ENCODE peak calls at places on chromosomes 1 and 21, in eight cellular contexts. One of them, this sample, is unnamed.

GRCh38 chr1:156455362-156455761 is 45.2 kb downstream of the MEF2D start:
- DNase-seq in heart right ventricle: no peak
- DNase-seq in fibroblast of mammary gland: no peak
- DNase-seq in GM06990: no peak
- DNase-seq in Panc1: no peak
- DNase-seq in AG09309: no peak
- DNase-seq in MM.1S: no peak
- DNase-seq in PC-3: no peak
- DNase-seq in this sample: no peak

GRCh38 chr21:19402870-19403269 is 999.3 kb upstream of the TMPRSS15 start:
- DNase-seq in heart right ventricle: no peak
- DNase-seq in fibroblast of mammary gland: no peak
- DNase-seq in GM06990: no peak
- DNase-seq in Panc1: no peak
- DNase-seq in AG09309: no peak
- DNase-seq in MM.1S: no peak
- DNase-seq in PC-3: no peak
- DNase-seq in this sample: no peak

GRCh38 chr1:112318263-112318662 is 77.8 kb upstream of the CTTNBP2NL start:
- DNase-seq in heart right ventricle: no peak
- DNase-seq in fibroblast of mammary gland: no peak
- DNase-seq in GM06990: no peak
- DNase-seq in Panc1: no peak
- DNase-seq in AG09309: no peak
- DNase-seq in MM.1S: no peak
- DNase-seq in PC-3: no peak
- DNase-seq in this sample: no peak

GRCh38 chr1:75992312-75992711 is 60.1 kb upstream of the ASB17 start:
- DNase-seq in heart right ventricle: no peak
- DNase-seq in fibroblast of mammary gland: peak; percentile 18
- DNase-seq in GM06990: no peak
- DNase-seq in Panc1: no peak
- DNase-seq in AG09309: no peak
- DNase-seq in MM.1S: no peak
- DNase-seq in PC-3: no peak
- DNase-seq in this sample: no peak

GRCh38 chr21:29424728-29425127 is 126.0 kb downstream of the BACH1 start:
- DNase-seq in heart right ventricle: no peak
- DNase-seq in fibroblast of mammary gland: no peak
- DNase-seq in GM06990: no peak
- DNase-seq in Panc1: no peak
- DNase-seq in AG09309: no peak
- DNase-seq in MM.1S: no peak
- DNase-seq in PC-3: no peak
- DNase-seq in this sample: no peak

GRCh38 chr1:27137022-27137542 is 17.8 kb downstream of the SLC9A1 start:
- DNase-seq in heart right ventricle: peak; percentile 52
- DNase-seq in fibroblast of mammary gland: no peak
- DNase-seq in GM06990: peak; percentile 70
- DNase-seq in Panc1: no peak
- DNase-seq in AG09309: no peak
- DNase-seq in MM.1S: peak; percentile 58
- DNase-seq in PC-3: no peak
- DNase-seq in this sample: peak; percentile 72

GRCh38 chr1:41242645-41243171 is 602 bp upstream of the SCMH1 start:
- DNase-seq in heart right ventricle: no peak
- DNase-seq in fibroblast of mammary gland: no peak
- DNase-seq in GM06990: peak; percentile 70
- DNase-seq in Panc1: no peak
- DNase-seq in AG09309: no peak
- DNase-seq in MM.1S: no peak
- DNase-seq in PC-3: no peak
- DNase-seq in this sample: no peak

GRCh38 chr1:159587461-159587951 is at the start of gene APCS:
- DNase-seq in heart right ventricle: no peak
- DNase-seq in fibroblast of mammary gland: no peak
- DNase-seq in GM06990: no peak
- DNase-seq in Panc1: no peak
- DNase-seq in AG09309: no peak
- DNase-seq in MM.1S: no peak
- DNase-seq in PC-3: no peak
- DNase-seq in this sample: no peak

GRCh38 chr1:193538690-193539089 is 352.3 kb upstream of the B3GALT2 start:
- DNase-seq in heart right ventricle: no peak
- DNase-seq in fibroblast of mammary gland: no peak
- DNase-seq in GM06990: no peak
- DNase-seq in Panc1: no peak
- DNase-seq in AG09309: no peak
- DNase-seq in MM.1S: no peak
- DNase-seq in PC-3: no peak
- DNase-seq in this sample: no peak

GRCh38 chr1:30012455-30013440 is 710.6 kb downstream of the MATN1 start:
- DNase-seq in heart right ventricle: no peak
- DNase-seq in fibroblast of mammary gland: no peak
- DNase-seq in GM06990: no peak
- DNase-seq in Panc1: no peak
- DNase-seq in AG09309: no peak
- DNase-seq in MM.1S: no peak
- DNase-seq in PC-3: no peak
- DNase-seq in this sample: no peak

GRCh38 chr1:41041866-41042265 is 20.3 kb upstream of the SLFNL1 start:
- DNase-seq in heart right ventricle: no peak
- DNase-seq in fibroblast of mammary gland: peak; percentile 59
- DNase-seq in GM06990: no peak
- DNase-seq in Panc1: no peak
- DNase-seq in AG09309: no peak
- DNase-seq in MM.1S: no peak
- DNase-seq in PC-3: no peak
- DNase-seq in this sample: no peak

GRCh38 chr1:117014209-117014608 is 12.6 kb downstream of the CD101 start:
- DNase-seq in heart right ventricle: no peak
- DNase-seq in fibroblast of mammary gland: peak; percentile 36
- DNase-seq in GM06990: no peak
- DNase-seq in Panc1: no peak
- DNase-seq in AG09309: no peak
- DNase-seq in MM.1S: no peak
- DNase-seq in PC-3: peak; percentile 57
- DNase-seq in this sample: no peak

GRCh38 chr1:109113787-109114568 is at the start of gene ELAPOR1:
- DNase-seq in heart right ventricle: peak; percentile 35
- DNase-seq in fibroblast of mammary gland: no peak
- DNase-seq in GM06990: peak; percentile 68
- DNase-seq in Panc1: no peak
- DNase-seq in AG09309: no peak
- DNase-seq in MM.1S: peak; percentile 29
- DNase-seq in PC-3: peak; percentile 38
- DNase-seq in this sample: peak; percentile 75

GRCh38 chr1:109112652-109113285 is 1.1 kb upstream of the ELAPOR1 start:
- DNase-seq in heart right ventricle: peak; percentile 95
- DNase-seq in fibroblast of mammary gland: peak; percentile 85
- DNase-seq in GM06990: peak; percentile 81
- DNase-seq in Panc1: no peak
- DNase-seq in AG09309: peak; percentile 46
- DNase-seq in MM.1S: peak; percentile 61
- DNase-seq in PC-3: peak; percentile 87
- DNase-seq in this sample: peak; percentile 88

GRCh38 chr1:109111386-109112055 is 2.4 kb upstream of the ELAPOR1 start:
- DNase-seq in heart right ventricle: no peak
- DNase-seq in fibroblast of mammary gland: no peak
- DNase-seq in GM06990: no peak
- DNase-seq in Panc1: no peak
- DNase-seq in AG09309: no peak
- DNase-seq in MM.1S: no peak
- DNase-seq in PC-3: no peak
- DNase-seq in this sample: no peak

GRCh38 chr1:109109906-109110305 is 4.0 kb upstream of the ELAPOR1 start:
- DNase-seq in heart right ventricle: no peak
- DNase-seq in fibroblast of mammary gland: no peak
- DNase-seq in GM06990: no peak
- DNase-seq in Panc1: no peak
- DNase-seq in AG09309: no peak
- DNase-seq in MM.1S: no peak
- DNase-seq in PC-3: no peak
- DNase-seq in this sample: no peak

DNA sequence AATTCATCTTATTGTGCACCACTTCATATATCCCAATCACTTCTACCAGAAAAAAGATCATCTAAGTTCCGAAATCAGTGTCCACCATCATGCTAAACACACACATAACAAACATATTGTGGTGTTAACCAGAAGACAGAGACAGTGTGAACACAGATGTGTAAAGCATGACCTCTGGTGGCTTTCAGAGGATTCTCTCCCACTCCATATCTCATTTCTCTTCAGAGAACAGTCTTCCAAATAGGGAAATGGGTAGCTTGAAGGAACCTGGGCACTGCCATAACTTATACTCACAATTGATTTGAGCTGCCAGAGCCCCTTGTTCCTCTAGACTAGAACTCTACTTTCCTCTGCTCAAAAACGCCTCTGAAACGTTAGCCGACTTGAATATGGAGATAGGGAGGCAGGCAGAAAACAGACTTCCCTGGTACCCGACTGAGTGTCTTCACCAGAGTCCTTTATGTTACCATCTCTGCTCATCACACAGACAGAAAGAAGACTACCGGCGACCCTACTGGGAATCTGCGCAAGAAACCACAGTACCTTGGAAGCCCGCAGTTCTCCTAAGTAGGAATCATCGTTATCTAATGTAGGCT is 1.8 kb upstream of the ELAPOR1 start:
- DNase-seq in heart right ventricle: no peak
- DNase-seq in fibroblast of mammary gland: peak; percentile 60
- DNase-seq in GM06990: no peak
- DNase-seq in Panc1: no peak
- DNase-seq in AG09309: no peak
- DNase-seq in MM.1S: peak; percentile 17
- DNase-seq in PC-3: peak; percentile 41
- DNase-seq in this sample: peak; percentile 49
- TF ChIP-seq CTCF in heart right ventricle: no peak
- TF ChIP-seq CTCF in fibroblast of mammary gland: peak; percentile 50
- TF ChIP-seq CTCF in GM06990: peak; percentile 43
- TF ChIP-seq CTCF in Panc1: no peak
- TF ChIP-seq CTCF in AG09309: peak; percentile 33
- TF ChIP-seq CTCF in MM.1S: peak; percentile 34
- TF ChIP-seq CTCF in PC-3: peak; percentile 43
- TF ChIP-seq CTCF in this sample: no peak

GRCh38 chr21:31186916-31187315 is 148.6 kb upstream of the KRTAP19-8 start:
- DNase-seq in heart right ventricle: no peak
- DNase-seq in fibroblast of mammary gland: no peak
- DNase-seq in GM06990: no peak
- DNase-seq in Panc1: no peak
- DNase-seq in AG09309: no peak
- DNase-seq in MM.1S: no peak
- DNase-seq in PC-3: no peak
- DNase-seq in this sample: no peak

GRCh38 chr21:31187499-31187898 is 149.2 kb upstream of the KRTAP19-8 start:
- DNase-seq in heart right ventricle: no peak
- DNase-seq in fibroblast of mammary gland: no peak
- DNase-seq in GM06990: no peak
- DNase-seq in Panc1: no peak
- DNase-seq in AG09309: no peak
- DNase-seq in MM.1S: no peak
- DNase-seq in PC-3: no peak
- DNase-seq in this sample: no peak

GRCh38 chr21:31182231-31183129 is 144.2 kb upstream of the KRTAP19-8 start:
- DNase-seq in heart right ventricle: no peak
- DNase-seq in fibroblast of mammary gland: no peak
- DNase-seq in GM06990: no peak
- DNase-seq in Panc1: no peak
- DNase-seq in AG09309: no peak
- DNase-seq in MM.1S: no peak
- DNase-seq in PC-3: no peak
- DNase-seq in this sample: no peak

GRCh38 chr21:31184462-31184861 is 146.2 kb upstream of the KRTAP19-8 start:
- DNase-seq in heart right ventricle: no peak
- DNase-seq in fibroblast of mammary gland: no peak
- DNase-seq in GM06990: no peak
- DNase-seq in Panc1: no peak
- DNase-seq in AG09309: no peak
- DNase-seq in MM.1S: no peak
- DNase-seq in PC-3: no peak
- DNase-seq in this sample: peak; percentile 25

GRCh38 chr21:31185663-31186062 is 147.4 kb upstream of the KRTAP19-8 start:
- DNase-seq in heart right ventricle: no peak
- DNase-seq in fibroblast of mammary gland: no peak
- DNase-seq in GM06990: no peak
- DNase-seq in Panc1: no peak
- DNase-seq in AG09309: no peak
- DNase-seq in MM.1S: no peak
- DNase-seq in PC-3: no peak
- DNase-seq in this sample: no peak
- TF ChIP-seq CTCF in heart right ventricle: no peak
- TF ChIP-seq CTCF in fibroblast of mammary gland: no peak
- TF ChIP-seq CTCF in GM06990: no peak
- TF ChIP-seq CTCF in Panc1: no peak
- TF ChIP-seq CTCF in AG09309: no peak
- TF ChIP-seq CTCF in MM.1S: no peak
- TF ChIP-seq CTCF in PC-3: no peak
- TF ChIP-seq CTCF in this sample: no peak

GRCh38 chr1:240455228-240455821 is 156.6 kb downstream of the GREM2 start:
- DNase-seq in heart right ventricle: no peak
- DNase-seq in fibroblast of mammary gland: peak; percentile 48
- DNase-seq in GM06990: no peak
- DNase-seq in Panc1: no peak
- DNase-seq in AG09309: no peak
- DNase-seq in MM.1S: peak; percentile 87
- DNase-seq in PC-3: peak; percentile 54
- DNase-seq in this sample: no peak
- TF ChIP-seq CTCF in heart right ventricle: no peak
- TF ChIP-seq CTCF in fibroblast of mammary gland: peak; percentile 59
- TF ChIP-seq CTCF in GM06990: no peak
- TF ChIP-seq CTCF in Panc1: peak; percentile 42
- TF ChIP-seq CTCF in AG09309: peak; percentile 51
- TF ChIP-seq CTCF in MM.1S: peak; percentile 78
- TF ChIP-seq CTCF in PC-3: peak; percentile 82
- TF ChIP-seq CTCF in this sample: peak; percentile 31

DNA sequence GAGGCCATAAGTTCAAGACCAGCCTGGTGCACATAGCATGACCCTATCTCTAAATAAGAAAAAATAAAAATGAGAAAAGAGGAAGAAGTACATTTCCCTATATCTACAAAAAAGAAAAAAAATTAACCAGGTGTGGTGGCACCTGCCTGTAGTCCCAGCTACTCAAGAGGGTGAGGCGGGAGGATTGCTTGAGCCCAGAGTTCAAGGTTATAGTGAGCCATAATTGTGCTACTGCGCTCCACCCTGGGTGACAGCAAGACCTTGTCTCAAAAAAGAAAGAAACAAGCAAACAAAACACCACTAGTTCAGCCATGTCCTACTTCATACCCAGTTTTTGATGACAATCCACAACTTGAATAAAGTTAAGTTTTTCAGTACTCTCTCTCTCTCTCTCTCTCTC is 30.7 kb upstream of the TDRD10 start:
- DNase-seq in heart right ventricle: no peak
- DNase-seq in fibroblast of mammary gland: no peak
- DNase-seq in GM06990: no peak
- DNase-seq in Panc1: no peak
- DNase-seq in AG09309: no peak
- DNase-seq in MM.1S: no peak
- DNase-seq in PC-3: no peak
- DNase-seq in this sample: no peak
- TF ChIP-seq CTCF in heart right ventricle: no peak
- TF ChIP-seq CTCF in fibroblast of mammary gland: no peak
- TF ChIP-seq CTCF in GM06990: no peak
- TF ChIP-seq CTCF in Panc1: no peak
- TF ChIP-seq CTCF in AG09309: no peak
- TF ChIP-seq CTCF in MM.1S: no peak
- TF ChIP-seq CTCF in PC-3: no peak
- TF ChIP-seq CTCF in this sample: no peak

This sample was measured in GM20000.